ENCODE peak calls at places on chromosomes 12 and 14, in four cellular contexts. I, C, R and Y are unnamed samples.

GRCh38 chr12:75704208-75704607 is 192.8 kb upstream of the KRR1 start:
- DNase-seq in I (no peak), C (no peak), R (no peak), Y (no peak)

GRCh38 chr14:51963164-51963733 is 26.1 kb upstream of the RTRAF start:
- DNase-seq in I (no peak), C (peak), R (no peak), Y (no peak)

GRCh38 chr12:88624911-88625310 is 44.6 kb upstream of the KITLG start:
- DNase-seq in I (peak), C (peak), R (no peak), Y (no peak)

GRCh38 chr12:95997911-95998510 is 1.9 kb upstream of the HAL start:
- DNase-seq in I (no peak), C (no peak), R (no peak), Y (no peak)

GRCh38 chr12:27592548-27592947 is 68.5 kb downstream of the PPFIBP1 start:
- DNase-seq in I (peak), C (peak), R (no peak), Y (no peak)

GRCh38 chr14:89681086-89682018 is 264.3 kb upstream of the FOXN3 start:
- DNase-seq in I (no peak), C (no peak), R (peak), Y (no peak)

GRCh38 chr12:48965447-48965846 is 6.1 kb downstream of the WNT10B start:
- DNase-seq in I (no peak), C (no peak), R (no peak), Y (no peak)

GRCh38 chr12:115872919-115873357 is 404.6 kb downstream of the MED13L start:
- DNase-seq in I (no peak), C (no peak), R (no peak), Y (no peak)

GRCh38 chr12:22271036-22271435 is 63.5 kb downstream of the ST8SIA1 start:
- DNase-seq in I (peak), C (peak), R (no peak), Y (no peak)

GRCh38 chr14:100677152-100677924 is 49.4 kb upstream of the DLK1 start:
- DNase-seq in I (no peak), C (no peak), R (no peak), Y (peak)

GRCh38 chr14:104436047-104436531 is 143.5 kb upstream of the C14orf180 start:
- DNase-seq in I (peak), C (peak), R (no peak), Y (no peak)

GRCh38 chr14:74619672-74620131 is 7.7 kb upstream of the LTBP2 start:
- DNase-seq in I (peak), C (peak), R (no peak), Y (no peak)

GRCh38 chr12:56300644-56301464 is 724 bp upstream of the CS start:
- DNase-seq in I (no peak), C (no peak), R (no peak), Y (no peak)

GRCh38 chr12:121992059-121992879 is 29.4 kb upstream of the BCL7A start:
- DNase-seq in I (peak), C (peak), R (peak), Y (no peak)

GRCh38 chr12:16323638-16324037 is 23.8 kb upstream of the MGST1 start:
- DNase-seq in I (no peak), C (no peak), R (no peak), Y (no peak)

GRCh38 chr12:30462249-30462648 is 233.4 kb downstream of the IPO8 start:
- DNase-seq in I (no peak), C (no peak), R (no peak), Y (no peak)

GRCh38 chr12:14373202-14373601 is 7.7 kb downstream of the ATF7IP start:
- DNase-seq in I (peak), C (no peak), R (no peak), Y (no peak)

GRCh38 chr12:57173089-57173488 is 25.7 kb upstream of the LRP1-AS start:
- DNase-seq in I (no peak), C (peak), R (no peak), Y (peak)